ENCODE peak calls at places on chromosomes 11 and 22, in eight cellular contexts. H is cardiac muscle cell; B is HuH-7; X is Right ventricle myocardium superior; Z is CD8-positive, alpha-beta T cell; D is bronchial epithelial cell; A is stimulated activated CD4-positive, alpha-beta T cell treated with anti-CD3 and anti-CD28 coated beads, TNF-alpha, amount 100 ng/mL, for 48 hours; C is GOT3. R is an unnamed sample.

GRCh38 chr11:65493367-65494176 is 5.3 kb upstream of the MALAT1 start:
- DNase-seq in C (no peak), D (peak), A (no peak), H (no peak), X (peak), B (no peak), Z (no peak), R (no peak)

GRCh38 chr11:19553683-19554333 is 158.8 kb upstream of the NAV2 start:
- DNase-seq in Z (peak), C (no peak), B (peak), A (peak), H (peak), X (peak), D (peak), R (no peak)

GRCh38 chr11:15199693-15200092 is 85.0 kb downstream of the INSC start:
- DNase-seq in X (peak), B (no peak), C (peak), A (no peak), D (peak), H (no peak), Z (no peak), R (peak)

GRCh38 chr11:8291421-8292350 is 28.0 kb upstream of the LMO1 start:
- DNase-seq in C (no peak), D (no peak), Z (no peak), X (no peak), B (no peak), H (no peak), A (no peak), R (no peak)

GRCh38 chr11:104254347-104254746 is 90.4 kb upstream of the PDGFD start:
- DNase-seq in X (no peak), B (peak), H (peak), C (no peak), A (peak), D (peak), Z (no peak), R (peak)

GRCh38 chr11:87114093-87114492 is 76.4 kb downstream of the TMEM135 start:
- DNase-seq in D (no peak), Z (no peak), B (no peak), A (no peak), C (no peak), X (no peak), H (no peak), R (no peak)

GRCh38 chr22:30941363-30941740 is 27.2 kb downstream of the MORC2 start:
- DNase-seq in B (no peak), C (no peak), Z (no peak), D (no peak), H (no peak), X (no peak), A (no peak), R (no peak)

GRCh38 chr11:35600439-35600838 is 17.8 kb upstream of the FJX1 start:
- DNase-seq in B (no peak), D (no peak), X (no peak), C (no peak), H (no peak), Z (no peak), A (no peak), R (no peak)

GRCh38 chr11:71502026-71502425 is 25.0 kb upstream of the KRTAP5-7 start:
- DNase-seq in C (no peak), H (no peak), Z (no peak), B (no peak), D (no peak), A (no peak), X (no peak), R (no peak)

GRCh38 chr22:39731481-39731880 is 160.9 kb downstream of the CACNA1I start:
- DNase-seq in A (no peak), B (no peak), C (no peak), H (no peak), Z (no peak), D (no peak), X (no peak), R (no peak)

GRCh38 chr22:37126882-37127281 is 17.4 kb upstream of the TMPRSS6 start:
- DNase-seq in C (no peak), H (peak), B (peak), X (no peak), D (no peak), Z (peak), A (no peak), R (no peak)

GRCh38 chr22:29147241-29147919 is 58.3 kb upstream of the EMID1 start:
- DNase-seq in Z (no peak), C (no peak), A (no peak), H (no peak), B (no peak), D (no peak), X (no peak), R (no peak)

GRCh38 chr11:46678741-46679130 is 21.7 kb downstream of the ARHGAP1 start:
- DNase-seq in X (no peak), B (no peak), C (no peak), A (no peak), H (no peak), D (no peak), Z (no peak), R (peak)

GRCh38 chr11:132944557-132944920 is 587.8 kb downstream of the OPCML start:
- DNase-seq in A (no peak), B (no peak), Z (no peak), D (no peak), C (no peak), H (no peak), X (no peak), R (no peak)

GRCh38 chr11:77381749-77382693 is 80.5 kb upstream of the GDPD4 start:
- DNase-seq in H (no peak), C (no peak), Z (no peak), A (no peak), X (no peak), D (no peak), B (no peak), R (no peak)

GRCh38 chr11:94494200-94494545 is 389 bp downstream of the ANKRD49 start:
- DNase-seq in H (no peak), C (no peak), Z (no peak), A (no peak), D (no peak), B (no peak), X (no peak), R (no peak)

GRCh38 chr11:123707206-123707605 is 34.3 kb downstream of the ZNF202 start:
- DNase-seq in C (no peak), D (no peak), B (no peak), Z (no peak), X (no peak), A (no peak), H (no peak), R (no peak)

GRCh38 chr11:115238802-115239201 is 265.4 kb downstream of the CADM1 start:
- DNase-seq in D (peak), X (no peak), Z (no peak), H (no peak), A (no peak), C (no peak), B (no peak), R (no peak)

GRCh38 chr11:86672007-86672621 is at the start of gene ME3:
- DNase-seq in D (no peak), Z (peak), H (peak), C (no peak), A (peak), X (peak), B (peak), R (peak)

GRCh38 chr11:48148749-48149148 is 67.9 kb upstream of the OR4B1 start:
- DNase-seq in A (no peak), C (no peak), X (no peak), H (no peak), B (no peak), D (peak), Z (no peak), R (no peak)

GRCh38 chr22:38347181-38347943 is 30.1 kb upstream of the CSNK1E start:
- DNase-seq in Z (no peak), X (no peak), H (no peak), C (no peak), D (no peak), B (no peak), A (no peak), R (peak)

GRCh38 chr11:99505319-99505718 is 484.6 kb downstream of the CNTN5 start:
- DNase-seq in A (no peak), B (no peak), Z (no peak), X (no peak), H (no peak), C (no peak), D (no peak), R (no peak)

GRCh38 chr22:33329398-33329797 is 271.2 kb upstream of the SYN3 start:
- DNase-seq in H (no peak), B (no peak), X (no peak), Z (no peak), A (no peak), D (no peak), C (no peak), R (no peak)

GRCh38 chr11:117972589-117973445 is 13.4 kb upstream of the IL10RA start:
- DNase-seq in D (peak), C (no peak), B (no peak), X (no peak), Z (no peak), H (no peak), A (no peak), R (no peak)

GRCh38 chr11:108697872-108698473 is 33.1 kb downstream of the DDX10 start:
- DNase-seq in D (peak), B (peak), X (no peak), Z (peak), H (peak), C (no peak), A (peak), R (no peak)

GRCh38 chr11:69004411-69005182 is 8.4 kb downstream of the MRGPRF start:
- DNase-seq in D (no peak), X (peak), B (no peak), Z (no peak), C (no peak), H (no peak), A (no peak), R (no peak)

GRCh38 chr11:77580712-77581337 is 8.9 kb upstream of the AQP11 start:
- DNase-seq in C (no peak), Z (no peak), D (no peak), A (no peak), X (no peak), B (no peak), H (peak), R (no peak)

GRCh38 chr11:23865341-23865975 is 631.4 kb upstream of the LUZP2 start:
- DNase-seq in H (no peak), C (no peak), X (no peak), B (no peak), D (peak), A (no peak), Z (no peak), R (no peak)

GRCh38 chr11:91591021-91591420 is 633.6 kb upstream of the FAT3 start:
- DNase-seq in D (peak), A (no peak), B (no peak), X (no peak), Z (no peak), H (no peak), C (no peak), R (no peak)

GRCh38 chr11:119347242-119347641 is 737 bp upstream of the MFRP start:
- DNase-seq in Z (no peak), C (no peak), H (no peak), X (no peak), B (no peak), D (no peak), A (no peak), R (no peak)

GRCh38 chr11:71322861-71323582 is 70.6 kb upstream of the SHANK2 start:
- DNase-seq in Z (no peak), C (no peak), B (no peak), D (no peak), A (no peak), H (no peak), X (no peak), R (no peak)

GRCh38 chr11:75349540-75350116 is 1.8 kb downstream of the ARRB1 start:
- DNase-seq in B (no peak), H (no peak), D (no peak), A (no peak), X (peak), Z (no peak), C (no peak), R (no peak)

GRCh38 chr22:34111210-34111824 is 191.0 kb upstream of the LARGE1 start:
- DNase-seq in C (no peak), B (peak), D (peak), A (no peak), H (peak), Z (no peak), X (no peak), R (no peak)

R was measured in Right ventricle myocardium inferior.